ENCODE peak calls at places on chromosome 6, in eight cellular contexts. D is testis, Y is IMR-90, I is spleen, M is SJSA1, O is cardiac muscle cell, K is transverse colon, C is mesenchymal stem cell. J is an unnamed sample.
A peak's percentile ranks its signal among the peaks of the same experiment; 100 is the strongest.

GRCh38 chr6:157908369-157909281 is 73.0 kb upstream of the SYNJ2 start:
- DNase-seq in D (no peak), Y (no peak), I (no peak), M (no peak), O (no peak), K (no peak), C (no peak), J (no peak)

GRCh38 chr6:74447013-74447412 is 751.0 kb downstream of the CD109 start:
- DNase-seq in D (no peak), Y (peak; percentile 44), I (no peak), M (no peak), O (peak; percentile 6), K (no peak), C (peak; percentile 64), J (no peak)

GRCh38 chr6:90328004-90328403 is 31.4 kb upstream of the BACH2 start:
- DNase-seq in D (no peak), Y (peak; percentile 39), I (no peak), M (no peak), O (no peak), K (no peak), C (peak; percentile 16), J (no peak)

GRCh38 chr6:82780334-82780733 is 285.3 kb downstream of the UBE3D start:
- DNase-seq in D (no peak), Y (no peak), I (no peak), M (no peak), O (no peak), K (no peak), C (no peak), J (no peak)

GRCh38 chr6:20159781-20160540 is 52.3 kb downstream of the MBOAT1 start:
- DNase-seq in D (no peak), Y (peak; percentile 6), I (no peak), M (peak; percentile 65), O (no peak), K (no peak), C (peak; percentile 2), J (no peak)

GRCh38 chr6:148358196-148358785 is 15.7 kb downstream of the SASH1 start:
- DNase-seq in D (peak; percentile 15), Y (peak; percentile 49), I (no peak), M (no peak), O (peak; percentile 90), K (no peak), C (peak; percentile 33), J (no peak)

GRCh38 chr6:166304106-166304505 is 4.1 kb downstream of the PRR18 start:
- DNase-seq in D (no peak), Y (no peak), I (no peak), M (no peak), O (no peak), K (no peak), C (no peak), J (no peak)

GRCh38 chr6:164086326-164086887 is 671.9 kb downstream of the QKI start:
- DNase-seq in D (no peak), Y (no peak), I (no peak), M (no peak), O (no peak), K (no peak), C (no peak), J (no peak)

GRCh38 chr6:7146079-7146828 is 38.5 kb downstream of the RREB1 start:
- DNase-seq in D (peak; percentile 77), Y (peak; percentile 80), I (peak; percentile 85), M (peak; percentile 69), O (peak; percentile 62), K (peak; percentile 77), C (peak; percentile 79), J (no peak)

GRCh38 chr6:164379786-164380185 is 929.6 kb downstream of the C6orf118 start:
- DNase-seq in D (no peak), Y (no peak), I (no peak), M (no peak), O (no peak), K (no peak), C (no peak), J (no peak)

GRCh38 chr6:53956068-53956711 is 155.1 kb upstream of the MLIP start:
- DNase-seq in D (peak; percentile 82), Y (peak; percentile 70), I (peak; percentile 60), M (peak; percentile 59), O (peak; percentile 77), K (peak; percentile 84), C (peak; percentile 73), J (peak; percentile 84)

GRCh38 chr6:41232667-41233066 is 4.5 kb downstream of the TREML4 start:
- DNase-seq in D (no peak), Y (no peak), I (no peak), M (no peak), O (no peak), K (no peak), C (no peak), J (no peak)

GRCh38 chr6:116060572-116061283 is at the start of gene FRK:
- DNase-seq in D (peak; percentile 31), Y (peak; percentile 24), I (no peak), M (no peak), O (peak; percentile 80), K (peak; percentile 85), C (no peak), J (no peak)

GRCh38 chr6:57021086-57021720 is 25.3 kb upstream of the KIAA1586 start:
- DNase-seq in D (no peak), Y (peak; percentile 64), I (no peak), M (no peak), O (peak; percentile 69), K (no peak), C (peak; percentile 57), J (peak; percentile 36)

GRCh38 chr6:168192195-168192900 is 113.3 kb upstream of the FRMD1 start:
- DNase-seq in D (no peak), Y (no peak), I (no peak), M (peak; percentile 20), O (no peak), K (no peak), C (no peak), J (peak; percentile 46)

GRCh38 chr6:28643017-28643740 is 117.5 kb downstream of the GPX5 start:
- DNase-seq in D (peak; percentile 43), Y (peak; percentile 78), I (no peak), M (peak; percentile 72), O (peak; percentile 73), K (no peak), C (peak; percentile 74), J (peak; percentile 51)

GRCh38 chr6:169165031-169165430 is 88.6 kb downstream of the THBS2 start:
- DNase-seq in D (no peak), Y (peak; percentile 22), I (no peak), M (no peak), O (no peak), K (no peak), C (no peak), J (no peak)

DNA sequence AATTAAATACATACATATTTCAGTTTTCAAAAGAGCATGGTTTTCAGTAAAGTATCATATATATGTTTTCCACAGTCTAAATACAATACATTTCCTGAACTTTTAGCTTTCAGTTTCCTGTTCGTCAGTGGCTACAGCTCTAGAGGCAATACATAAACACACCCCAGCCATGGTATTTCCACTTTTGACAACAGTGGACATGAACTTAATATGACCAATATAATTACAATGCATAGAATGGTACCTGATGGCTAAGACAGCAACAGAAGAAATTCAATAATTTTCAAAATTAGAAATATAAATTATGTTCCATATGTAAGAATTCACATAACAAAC is 19.3 kb downstream of the FKBP5 start:
- DNase-seq in D (no peak), Y (peak; percentile 64), I (no peak), M (no peak), O (peak; percentile 54), K (no peak), C (peak; percentile 73), J (no peak)
- H3K4me3 ChIP-seq in D (no peak overlapping the region), Y (no peak overlapping the region), I (no peak overlapping the region), M (no peak overlapping the region), O (no peak overlapping the region), K (no peak overlapping the region), C (no peak overlapping the region), J (no peak overlapping the region)

GRCh38 chr6:144575327-144575726 is 290.2 kb downstream of the UTRN start:
- DNase-seq in D (no peak), Y (no peak), I (no peak), M (no peak), O (no peak), K (no peak), C (no peak), J (no peak)

GRCh38 chr6:144578385-144579350 is 293.5 kb downstream of the UTRN start:
- DNase-seq in D (no peak), Y (peak; percentile 58), I (no peak), M (no peak), O (peak; percentile 29), K (no peak), C (no peak), J (no peak)

GRCh38 chr6:144580039-144580438 is 294.9 kb downstream of the UTRN start:
- DNase-seq in D (no peak), Y (no peak), I (no peak), M (no peak), O (no peak), K (no peak), C (no peak), J (no peak)

GRCh38 chr6:144574796-144575195 is 289.7 kb downstream of the UTRN start:
- DNase-seq in D (no peak), Y (peak; percentile 16), I (no peak), M (no peak), O (no peak), K (no peak), C (no peak), J (no peak)

GRCh38 chr6:144576871-144577270 is 291.7 kb downstream of the UTRN start:
- DNase-seq in D (no peak), Y (no peak), I (no peak), M (no peak), O (no peak), K (no peak), C (no peak), J (no peak)
- H3K36me3 ChIP-seq in D (no peaks in the 10 kb centered on the region), Y (peaks cover 3% of the 10 kb centered on the region), I (peaks cover 26% of the 10 kb centered on the region), M (peaks cover 28% of the 10 kb centered on the region), O (peaks cover 11% of the 10 kb centered on the region), K (no peaks in the 10 kb centered on the region), C (peaks cover 15% of the 10 kb centered on the region), J (peaks cover 2% of the 10 kb centered on the region)

DNA sequence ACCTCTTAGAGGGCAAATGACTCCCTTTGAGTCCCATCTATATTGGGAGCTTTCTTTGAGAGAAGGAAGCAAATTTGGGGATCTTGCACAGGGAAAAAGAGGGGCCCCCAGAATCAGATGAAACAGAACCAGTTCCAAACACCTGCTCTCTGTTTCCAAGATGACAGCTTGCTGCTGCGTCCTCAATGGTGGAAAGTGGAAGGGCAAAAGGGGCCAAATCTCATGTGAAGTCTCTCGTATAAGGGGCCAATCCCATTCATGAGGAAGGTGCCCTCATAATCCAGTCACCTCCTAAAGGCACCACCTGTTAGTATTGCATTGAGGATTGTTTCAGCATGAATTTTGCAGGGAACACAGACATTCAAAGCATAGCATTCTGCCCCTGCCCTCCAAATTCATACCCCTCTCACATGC is 483 bp upstream of the SERPINB1 start:
- DNase-seq in D (no peak), Y (no peak), I (no peak), M (no peak), O (no peak), K (no peak), C (no peak), J (no peak)
- H3K4me3 ChIP-seq in D (peak overlapping the region; percentile 61), Y (peak overlapping the region; percentile 34), I (no peak overlapping the region), M (peak overlapping the region; percentile 45), O (no peak overlapping the region), K (peak overlapping the region; percentile 56), C (no peak overlapping the region), J (peak overlapping the region; percentile 54)

GRCh38 chr6:160051390-160051789 is 70.2 kb upstream of the SLC22A1 start:
- DNase-seq in D (no peak), Y (no peak), I (no peak), M (no peak), O (no peak), K (no peak), C (no peak), J (no peak)
- H3K36me3 ChIP-seq in D (no peaks in the 10 kb centered on the region), Y (peaks cover 74% of the 10 kb centered on the region), I (peaks cover 90% of the 10 kb centered on the region), M (peaks cover 93% of the 10 kb centered on the region), O (peaks cover 62% of the 10 kb centered on the region), K (no peaks in the 10 kb centered on the region), C (peaks cover 98% of the 10 kb centered on the region), J (peaks cover 29% of the 10 kb centered on the region)

GRCh38 chr6:130604869-130605401 is 222.3 kb upstream of the SMLR1 start:
- DNase-seq in D (no peak), Y (no peak), I (no peak), M (no peak), O (no peak), K (no peak), C (no peak), J (no peak)
- H3K4me3 ChIP-seq in D (no peak overlapping the region), Y (no peak overlapping the region), I (no peak overlapping the region), M (no peak overlapping the region), O (no peak overlapping the region), K (no peak overlapping the region), C (no peak overlapping the region), J (no peak overlapping the region)